ENCODE peak calls at places on chromosome 12, in six cellular contexts. J is transverse colon, A is AG04450, D is esophagus squamous epithelium, Z is psoas muscle, P is prostate gland. I is an unnamed sample.

GRCh38 chr12:3680919-3681594 is 71.9 kb downstream of the CRACR2A start:
- DNase-seq in J (peak; percentile 67), A (no peak), D (no peak), Z (peak; percentile 37), P (peak; percentile 56), I (no peak)

GRCh38 chr12:103841690-103842584 is 903 bp upstream of the NT5DC3 start:
- DNase-seq in J (no peak), A (no peak), D (no peak), Z (peak; percentile 37), P (no peak), I (peak; percentile 93)

GRCh38 chr12:5268424-5269210 is 163.3 kb upstream of the NTF3 start:
- DNase-seq in J (no peak), A (no peak), D (no peak), Z (no peak), P (no peak), I (no peak)

GRCh38 chr12:125092108-125092871 is 27.1 kb downstream of the AACS start:
- DNase-seq in J (no peak), A (no peak), D (no peak), Z (no peak), P (no peak), I (no peak)

GRCh38 chr12:104478396-104479140 is 21.8 kb downstream of the CHST11 start:
- DNase-seq in J (peak; percentile 38), A (no peak), D (no peak), Z (no peak), P (no peak), I (no peak)

GRCh38 chr12:91272456-91273063 is 89.9 kb upstream of the DCN start:
- DNase-seq in J (peak; percentile 24), A (no peak), D (no peak), Z (peak; percentile 79), P (no peak), I (no peak)

GRCh38 chr12:22709292-22709691 is 84.3 kb downstream of the ETNK1 start:
- DNase-seq in J (no peak), A (no peak), D (no peak), Z (no peak), P (no peak), I (peak; percentile 39)

GRCh38 chr12:50467441-50467840 is 37.3 kb upstream of the DIP2B start:
- DNase-seq in J (no peak), A (no peak), D (no peak), Z (no peak), P (no peak), I (no peak)

GRCh38 chr12:47377414-47378221 is 297.9 kb upstream of the AMIGO2 start:
- DNase-seq in J (peak; percentile 86), A (peak; percentile 97), D (peak; percentile 13), Z (peak; percentile 97), P (no peak), I (peak; percentile 46)

GRCh38 chr12:124667671-124668337 is 100.4 kb upstream of the NCOR2 start:
- DNase-seq in J (no peak), A (no peak), D (no peak), Z (no peak), P (peak; percentile 54), I (no peak)

GRCh38 chr12:77625441-77625840 is 205.3 kb upstream of the NAV3 start:
- DNase-seq in J (no peak), A (peak; percentile 62), D (no peak), Z (no peak), P (no peak), I (peak; percentile 63)

GRCh38 chr12:90013409-90013808 is 304.8 kb upstream of the ATP2B1 start:
- DNase-seq in J (no peak), A (no peak), D (no peak), Z (no peak), P (no peak), I (no peak)

GRCh38 chr12:60172266-60172665 is 576.4 kb downstream of the SLC16A7 start:
- DNase-seq in J (no peak), A (no peak), D (no peak), Z (no peak), P (no peak), I (peak; percentile 23)

GRCh38 chr12:120093592-120094355 is 22.8 kb downstream of the RAB35 start:
- DNase-seq in J (no peak), A (no peak), D (no peak), Z (no peak), P (no peak), I (no peak)

GRCh38 chr12:120095356-120096135 is 21.0 kb downstream of the RAB35 start:
- DNase-seq in J (no peak), A (no peak), D (no peak), Z (no peak), P (no peak), I (no peak)

GRCh38 chr12:120098756-120099470 is 17.6 kb downstream of the RAB35 start:
- DNase-seq in J (no peak), A (no peak), D (no peak), Z (no peak), P (no peak), I (no peak)

GRCh38 chr12:120094485-120094884 is 22.1 kb downstream of the RAB35 start:
- DNase-seq in J (no peak), A (no peak), D (no peak), Z (no peak), P (no peak), I (no peak)

GRCh38 chr12:120096671-120097202 is 19.8 kb downstream of the RAB35 start:
- DNase-seq in J (no peak), A (no peak), D (no peak), Z (no peak), P (no peak), I (no peak)
- H3K27ac ChIP-seq in J (no peak overlapping the region), A (no peak overlapping the region), D (no peak overlapping the region), Z (no peak overlapping the region), P (no peak overlapping the region), I (peak overlapping the region; percentile 43)

GRCh38 chr12:112539221-112539620 is 120.5 kb downstream of the PTPN11 start:
- DNase-seq in J (no peak), A (no peak), D (no peak), Z (no peak), P (no peak), I (no peak)
- TF ChIP-seq CTCF in J (no peak), A (peak; percentile 8), D (no peak), Z (no peak), P (no peak), I (no peak)

GRCh38 chr12:26009593-26009992 is 51.1 kb downstream of the RASSF8 start:
- DNase-seq in J (no peak), A (no peak), D (no peak), Z (no peak), P (no peak), I (no peak)
- H3K27ac ChIP-seq in J (peak overlapping the region; percentile 80), A (no peak overlapping the region), D (no peak overlapping the region), Z (peak overlapping the region; percentile 87), P (no peak overlapping the region), I (peak overlapping the region; percentile 52)

GRCh38 chr12:101792046-101792931 is 38.5 kb downstream of the GNPTAB start:
- DNase-seq in J (no peak), A (no peak), D (no peak), Z (no peak), P (no peak), I (no peak)
- TF ChIP-seq CTCF in J (peak; percentile 25), A (peak; percentile 41), D (peak; percentile 33), Z (peak; percentile 61), P (no peak), I (peak; percentile 17)

GRCh38 chr12:120190985-120191480 is 3.5 kb downstream of the GCN1 start:
- DNase-seq in J (no peak), A (no peak), D (no peak), Z (no peak), P (no peak), I (no peak)
- H3K27ac ChIP-seq in J (no peak overlapping the region), A (no peak overlapping the region), D (no peak overlapping the region), Z (no peak overlapping the region), P (no peak overlapping the region), I (no peak overlapping the region)

GRCh38 chr12:98575013-98575412 is 18.5 kb upstream of the SLC25A3 start:
- DNase-seq in J (no peak), A (no peak), D (no peak), Z (no peak), P (no peak), I (no peak)

GRCh38 chr12:98574110-98574509 is 19.4 kb upstream of the SLC25A3 start:
- DNase-seq in J (peak; percentile 50), A (no peak), D (no peak), Z (no peak), P (no peak), I (no peak)

DNA sequence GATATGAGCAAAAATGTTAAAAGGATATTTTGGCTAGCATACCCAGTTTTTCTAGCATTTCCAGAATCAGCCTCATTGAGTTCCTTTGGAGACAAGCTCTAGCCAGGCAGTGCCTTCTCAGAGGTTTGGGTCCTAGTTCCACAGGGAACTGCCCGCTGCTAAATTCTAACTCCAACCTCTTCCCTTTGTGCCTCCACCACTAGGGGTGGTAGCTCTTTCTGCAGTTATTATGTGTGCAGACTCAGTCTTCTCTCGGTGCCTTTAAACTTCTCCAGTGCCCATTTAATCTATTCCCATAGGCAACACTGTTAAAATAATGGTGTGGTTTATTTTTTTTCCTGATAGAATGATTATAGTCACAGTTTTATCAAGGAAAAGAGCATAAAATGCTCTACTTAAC is 21.5 kb upstream of the SLC25A3 start:
- DNase-seq in J (no peak), A (no peak), D (no peak), Z (no peak), P (no peak), I (no peak)
- TF ChIP-seq CTCF in J (peak; percentile 23), A (peak; percentile 41), D (peak; percentile 22), Z (no peak), P (no peak), I (peak; percentile 13)

GRCh38 chr12:132551271-132552120 is 58.9 kb downstream of the LRCOL1 start:
- DNase-seq in J (no peak), A (no peak), D (no peak), Z (no peak), P (no peak), I (no peak)

GRCh38 chr12:132548430-132549058 is 58.6 kb downstream of the FBRSL1 start:
- DNase-seq in J (no peak), A (no peak), D (no peak), Z (no peak), P (no peak), I (no peak)

GRCh38 chr12:132550014-132550802 is 60.2 kb downstream of the LRCOL1 start:
- DNase-seq in J (no peak), A (no peak), D (no peak), Z (no peak), P (no peak), I (no peak)

GRCh38 chr12:132549059-132549458 is 59.1 kb downstream of the FBRSL1 start:
- DNase-seq in J (no peak), A (no peak), D (no peak), Z (no peak), P (no peak), I (no peak)

GRCh38 chr12:132550830-132551229 is 59.6 kb downstream of the LRCOL1 start:
- DNase-seq in J (no peak), A (no peak), D (no peak), Z (no peak), P (no peak), I (no peak)
- H3K27ac ChIP-seq in J (no peak overlapping the region), A (no peak overlapping the region), D (no peak overlapping the region), Z (no peak overlapping the region), P (no peak overlapping the region), I (no peak overlapping the region)

GRCh38 chr12:133080051-133080618 is 588 bp upstream of the ZNF140 start:
- DNase-seq in J (peak; percentile 98), A (peak; percentile 99), D (peak; percentile 96), Z (peak; percentile 99), P (peak; percentile 98), I (peak; percentile 84)
- TF ChIP-seq CTCF in J (no peak), A (peak; percentile 22), D (no peak), Z (no peak), P (no peak), I (peak; percentile 13)